ENCODE peak calls at places on chromosomes 4 and X, in nine cellular contexts. One of them, this sample, is unnamed.

GRCh38 chr4:138199568-138200235 is 42.4 kb downstream of the SLC7A11 start:
- DNase-seq in psoas muscle: no peak
- DNase-seq in CD8-positive, alpha-beta T cell: no peak
- DNase-seq in keratinocyte: peak; percentile 49
- DNase-seq in heart left ventricle: no peak
- DNase-seq in left lung: no peak
- DNase-seq in cardiac muscle cell: peak; percentile 32
- DNase-seq in tibial artery: no peak
- DNase-seq in thyroid gland: peak; percentile 38
- DNase-seq in this sample: peak; percentile 7

GRCh38 chrX:130393451-130394074 is 8.1 kb upstream of the GPR119 start:
- DNase-seq in psoas muscle: peak; percentile 18
- DNase-seq in CD8-positive, alpha-beta T cell: no peak
- DNase-seq in keratinocyte: no peak
- DNase-seq in heart left ventricle: no peak
- DNase-seq in left lung: no peak
- DNase-seq in cardiac muscle cell: peak; percentile 58
- DNase-seq in tibial artery: no peak
- DNase-seq in thyroid gland: peak; percentile 43
- DNase-seq in this sample: peak; percentile 13

GRCh38 chr4:7811536-7812190 is 128.0 kb downstream of the AFAP1 start:
- DNase-seq in psoas muscle: peak; percentile 48
- DNase-seq in CD8-positive, alpha-beta T cell: no peak
- DNase-seq in keratinocyte: no peak
- DNase-seq in heart left ventricle: peak; percentile 83
- DNase-seq in left lung: no peak
- DNase-seq in cardiac muscle cell: peak; percentile 82
- DNase-seq in tibial artery: no peak
- DNase-seq in thyroid gland: peak; percentile 68
- DNase-seq in this sample: no peak

GRCh38 chrX:31268359-31268758 is 196.5 kb upstream of the FTHL17 start:
- DNase-seq in psoas muscle: no peak
- DNase-seq in CD8-positive, alpha-beta T cell: no peak
- DNase-seq in keratinocyte: no peak
- DNase-seq in heart left ventricle: no peak
- DNase-seq in left lung: no peak
- DNase-seq in cardiac muscle cell: peak; percentile 40
- DNase-seq in tibial artery: no peak
- DNase-seq in thyroid gland: no peak
- DNase-seq in this sample: no peak

GRCh38 chrX:81412428-81412827 is 210.5 kb downstream of the SH3BGRL start:
- DNase-seq in psoas muscle: no peak
- DNase-seq in CD8-positive, alpha-beta T cell: no peak
- DNase-seq in keratinocyte: no peak
- DNase-seq in heart left ventricle: no peak
- DNase-seq in left lung: no peak
- DNase-seq in cardiac muscle cell: no peak
- DNase-seq in tibial artery: no peak
- DNase-seq in thyroid gland: no peak
- DNase-seq in this sample: no peak

GRCh38 chr4:88457307-88458090 is 580 bp downstream of the HERC5 start:
- DNase-seq in psoas muscle: peak; percentile 57
- DNase-seq in CD8-positive, alpha-beta T cell: peak; percentile 49
- DNase-seq in keratinocyte: no peak
- DNase-seq in heart left ventricle: peak; percentile 74
- DNase-seq in left lung: peak; percentile 91
- DNase-seq in cardiac muscle cell: peak; percentile 25
- DNase-seq in tibial artery: peak; percentile 81
- DNase-seq in thyroid gland: peak; percentile 58
- DNase-seq in this sample: peak; percentile 25

GRCh38 chr4:177229331-177229730 is 80.3 kb upstream of the NEIL3 start:
- DNase-seq in psoas muscle: no peak
- DNase-seq in CD8-positive, alpha-beta T cell: no peak
- DNase-seq in keratinocyte: no peak
- DNase-seq in heart left ventricle: no peak
- DNase-seq in left lung: no peak
- DNase-seq in cardiac muscle cell: peak; percentile 25
- DNase-seq in tibial artery: no peak
- DNase-seq in thyroid gland: no peak
- DNase-seq in this sample: no peak

GRCh38 chr4:25861951-25862410 is 807 bp downstream of the SEL1L3 start:
- DNase-seq in psoas muscle: no peak
- DNase-seq in CD8-positive, alpha-beta T cell: peak; percentile 28
- DNase-seq in keratinocyte: no peak
- DNase-seq in heart left ventricle: no peak
- DNase-seq in left lung: no peak
- DNase-seq in cardiac muscle cell: peak; percentile 46
- DNase-seq in tibial artery: no peak
- DNase-seq in thyroid gland: peak; percentile 32
- DNase-seq in this sample: peak; percentile 15

GRCh38 chrX:39900788-39901170 is 197.0 kb downstream of the BCOR start:
- DNase-seq in psoas muscle: no peak
- DNase-seq in CD8-positive, alpha-beta T cell: no peak
- DNase-seq in keratinocyte: no peak
- DNase-seq in heart left ventricle: no peak
- DNase-seq in left lung: no peak
- DNase-seq in cardiac muscle cell: peak; percentile 7
- DNase-seq in tibial artery: no peak
- DNase-seq in thyroid gland: peak; percentile 28
- DNase-seq in this sample: no peak

GRCh38 chrX:39203427-39203826 is 402.2 kb downstream of the MID1IP1 start:
- DNase-seq in psoas muscle: no peak
- DNase-seq in CD8-positive, alpha-beta T cell: no peak
- DNase-seq in keratinocyte: no peak
- DNase-seq in heart left ventricle: no peak
- DNase-seq in left lung: no peak
- DNase-seq in cardiac muscle cell: no peak
- DNase-seq in tibial artery: no peak
- DNase-seq in thyroid gland: no peak
- DNase-seq in this sample: no peak

GRCh38 chr4:154119317-154119716 is 330.4 kb upstream of the SFRP2 start:
- DNase-seq in psoas muscle: no peak
- DNase-seq in CD8-positive, alpha-beta T cell: no peak
- DNase-seq in keratinocyte: no peak
- DNase-seq in heart left ventricle: no peak
- DNase-seq in left lung: no peak
- DNase-seq in cardiac muscle cell: no peak
- DNase-seq in tibial artery: no peak
- DNase-seq in thyroid gland: no peak
- DNase-seq in this sample: no peak
- H3K4me1 ChIP-seq in psoas muscle: no peaks in the 10 kb centered on the region
- H3K4me1 ChIP-seq in CD8-positive, alpha-beta T cell: no peaks in the 10 kb centered on the region
- H3K4me1 ChIP-seq in keratinocyte: peaks cover 6% of the 10 kb centered on the region
- H3K4me1 ChIP-seq in heart left ventricle: no peaks in the 10 kb centered on the region
- H3K4me1 ChIP-seq in left lung: no peaks in the 10 kb centered on the region
- H3K4me1 ChIP-seq in cardiac muscle cell: no peaks in the 10 kb centered on the region
- H3K4me1 ChIP-seq in tibial artery: no peaks in the 10 kb centered on the region
- H3K4me1 ChIP-seq in thyroid gland: no peaks in the 10 kb centered on the region
- H3K4me1 ChIP-seq in this sample: no peaks in the 10 kb centered on the region

DNA sequence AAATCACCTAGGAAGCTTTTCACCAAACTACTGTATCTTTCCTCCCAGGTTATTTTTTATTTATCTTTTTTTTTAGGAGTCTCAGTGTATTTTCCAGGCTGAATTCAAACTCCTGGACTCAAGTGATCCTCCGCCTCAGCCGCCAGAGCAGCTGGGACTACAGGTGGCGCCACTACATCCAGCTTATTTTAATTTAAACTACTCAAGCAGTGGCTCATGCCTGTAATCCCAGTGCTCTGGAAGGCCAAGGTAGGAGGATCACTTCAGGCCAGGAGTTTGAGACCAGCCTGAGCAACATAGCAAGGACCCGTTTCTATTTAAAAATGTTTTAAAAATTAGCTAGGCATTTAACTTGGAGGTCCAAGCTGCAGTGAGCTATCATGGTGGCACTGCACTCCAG is 37.8 kb downstream of the LEF1 start:
- DNase-seq in psoas muscle: no peak
- DNase-seq in CD8-positive, alpha-beta T cell: no peak
- DNase-seq in keratinocyte: no peak
- DNase-seq in heart left ventricle: no peak
- DNase-seq in left lung: no peak
- DNase-seq in cardiac muscle cell: no peak
- DNase-seq in tibial artery: no peak
- DNase-seq in thyroid gland: no peak
- DNase-seq in this sample: no peak
- TF ChIP-seq CTCF in psoas muscle: no peak
- TF ChIP-seq CTCF in CD8-positive, alpha-beta T cell: no peak
- TF ChIP-seq CTCF in keratinocyte: peak; percentile 48
- TF ChIP-seq CTCF in heart left ventricle: no peak
- TF ChIP-seq CTCF in left lung: no peak
- TF ChIP-seq CTCF in cardiac muscle cell: peak; percentile 22
- TF ChIP-seq CTCF in tibial artery: no peak
- TF ChIP-seq CTCF in thyroid gland: no peak
- TF ChIP-seq CTCF in this sample: no peak

DNA sequence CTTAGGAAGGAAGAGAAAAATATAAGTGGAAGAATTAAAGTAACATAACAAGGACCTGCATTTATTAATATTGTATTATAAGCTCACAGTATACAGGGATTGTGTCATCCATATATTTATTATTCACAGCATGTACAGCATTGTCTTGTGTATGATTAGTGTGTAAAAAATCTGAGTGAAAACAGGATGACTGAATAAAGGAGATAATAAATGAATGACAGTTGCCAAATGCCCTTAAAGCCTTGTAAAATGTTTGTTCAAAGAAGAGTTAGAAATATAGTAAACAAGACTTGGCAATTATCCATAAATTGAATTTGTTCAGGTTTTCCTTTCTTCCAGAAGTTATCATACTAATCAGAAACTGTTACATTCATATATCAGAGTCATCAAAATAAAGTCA is 172.7 kb downstream of the BTC start:
- DNase-seq in psoas muscle: no peak
- DNase-seq in CD8-positive, alpha-beta T cell: no peak
- DNase-seq in keratinocyte: no peak
- DNase-seq in heart left ventricle: no peak
- DNase-seq in left lung: no peak
- DNase-seq in cardiac muscle cell: no peak
- DNase-seq in tibial artery: no peak
- DNase-seq in thyroid gland: no peak
- DNase-seq in this sample: no peak
- H3K4me1 ChIP-seq in psoas muscle: no peaks in the 10 kb centered on the region
- H3K4me1 ChIP-seq in CD8-positive, alpha-beta T cell: no peaks in the 10 kb centered on the region
- H3K4me1 ChIP-seq in keratinocyte: peaks cover 59% of the 10 kb centered on the region
- H3K4me1 ChIP-seq in heart left ventricle: peaks cover 7% of the 10 kb centered on the region
- H3K4me1 ChIP-seq in left lung: peaks cover 20% of the 10 kb centered on the region
- H3K4me1 ChIP-seq in cardiac muscle cell: peaks cover 13% of the 10 kb centered on the region
- H3K4me1 ChIP-seq in tibial artery: no peaks in the 10 kb centered on the region
- H3K4me1 ChIP-seq in thyroid gland: no peaks in the 10 kb centered on the region
- H3K4me1 ChIP-seq in this sample: no peaks in the 10 kb centered on the region

GRCh38 chr4:133084421-133084820 is 64.7 kb upstream of the PCDH10 start:
- DNase-seq in psoas muscle: no peak
- DNase-seq in CD8-positive, alpha-beta T cell: no peak
- DNase-seq in keratinocyte: no peak
- DNase-seq in heart left ventricle: no peak
- DNase-seq in left lung: no peak
- DNase-seq in cardiac muscle cell: no peak
- DNase-seq in tibial artery: no peak
- DNase-seq in thyroid gland: no peak
- DNase-seq in this sample: no peak

GRCh38 chr4:133081246-133081645 is 67.8 kb upstream of the PCDH10 start:
- DNase-seq in psoas muscle: no peak
- DNase-seq in CD8-positive, alpha-beta T cell: no peak
- DNase-seq in keratinocyte: no peak
- DNase-seq in heart left ventricle: no peak
- DNase-seq in left lung: no peak
- DNase-seq in cardiac muscle cell: no peak
- DNase-seq in tibial artery: no peak
- DNase-seq in thyroid gland: no peak
- DNase-seq in this sample: no peak
- TF ChIP-seq CTCF in psoas muscle: no peak
- TF ChIP-seq CTCF in CD8-positive, alpha-beta T cell: no peak
- TF ChIP-seq CTCF in keratinocyte: no peak
- TF ChIP-seq CTCF in heart left ventricle: no peak
- TF ChIP-seq CTCF in left lung: no peak
- TF ChIP-seq CTCF in cardiac muscle cell: no peak
- TF ChIP-seq CTCF in tibial artery: no peak
- TF ChIP-seq CTCF in thyroid gland: no peak
- TF ChIP-seq CTCF in this sample: no peak

GRCh38 chr4:38684951-38685350 is 21.0 kb downstream of the KLF3 start:
- DNase-seq in psoas muscle: no peak
- DNase-seq in CD8-positive, alpha-beta T cell: no peak
- DNase-seq in keratinocyte: no peak
- DNase-seq in heart left ventricle: no peak
- DNase-seq in left lung: no peak
- DNase-seq in cardiac muscle cell: no peak
- DNase-seq in tibial artery: no peak
- DNase-seq in thyroid gland: no peak
- DNase-seq in this sample: no peak
- H3K4me1 ChIP-seq in psoas muscle: peaks cover 31% of the 10 kb centered on the region
- H3K4me1 ChIP-seq in CD8-positive, alpha-beta T cell: peaks cover 63% of the 10 kb centered on the region
- H3K4me1 ChIP-seq in keratinocyte: peaks cover 25% of the 10 kb centered on the region
- H3K4me1 ChIP-seq in heart left ventricle: peaks cover 77% of the 10 kb centered on the region
- H3K4me1 ChIP-seq in left lung: peaks cover 10% of the 10 kb centered on the region
- H3K4me1 ChIP-seq in cardiac muscle cell: no peaks in the 10 kb centered on the region
- H3K4me1 ChIP-seq in tibial artery: peaks cover 34% of the 10 kb centered on the region
- H3K4me1 ChIP-seq in thyroid gland: peaks cover 45% of the 10 kb centered on the region
- H3K4me1 ChIP-seq in this sample: no peaks in the 10 kb centered on the region

GRCh38 chr4:2281575-2282343 is 19.9 kb upstream of the MXD4 start:
- DNase-seq in psoas muscle: peak; percentile 12
- DNase-seq in CD8-positive, alpha-beta T cell: peak; percentile 82
- DNase-seq in keratinocyte: no peak
- DNase-seq in heart left ventricle: peak; percentile 65
- DNase-seq in left lung: peak; percentile 44
- DNase-seq in cardiac muscle cell: no peak
- DNase-seq in tibial artery: no peak
- DNase-seq in thyroid gland: no peak
- DNase-seq in this sample: no peak
- TF ChIP-seq CTCF in psoas muscle: no peak
- TF ChIP-seq CTCF in CD8-positive, alpha-beta T cell: peak; percentile 72
- TF ChIP-seq CTCF in keratinocyte: no peak
- TF ChIP-seq CTCF in heart left ventricle: no peak
- TF ChIP-seq CTCF in left lung: no peak
- TF ChIP-seq CTCF in cardiac muscle cell: peak; percentile 15
- TF ChIP-seq CTCF in tibial artery: no peak
- TF ChIP-seq CTCF in thyroid gland: no peak
- TF ChIP-seq CTCF in this sample: no peak

GRCh38 chr4:152928286-152928685 is 7.8 kb upstream of the FHDC1 start:
- DNase-seq in psoas muscle: no peak
- DNase-seq in CD8-positive, alpha-beta T cell: no peak
- DNase-seq in keratinocyte: no peak
- DNase-seq in heart left ventricle: no peak
- DNase-seq in left lung: no peak
- DNase-seq in cardiac muscle cell: no peak
- DNase-seq in tibial artery: no peak
- DNase-seq in thyroid gland: peak; percentile 70
- DNase-seq in this sample: no peak
- H3K4me1 ChIP-seq in psoas muscle: no peaks in the 10 kb centered on the region
- H3K4me1 ChIP-seq in CD8-positive, alpha-beta T cell: no peaks in the 10 kb centered on the region
- H3K4me1 ChIP-seq in keratinocyte: no peaks in the 10 kb centered on the region
- H3K4me1 ChIP-seq in heart left ventricle: no peaks in the 10 kb centered on the region
- H3K4me1 ChIP-seq in left lung: no peaks in the 10 kb centered on the region
- H3K4me1 ChIP-seq in cardiac muscle cell: no peaks in the 10 kb centered on the region
- H3K4me1 ChIP-seq in tibial artery: no peaks in the 10 kb centered on the region
- H3K4me1 ChIP-seq in thyroid gland: peaks cover 26% of the 10 kb centered on the region
- H3K4me1 ChIP-seq in this sample: no peaks in the 10 kb centered on the region

DNA sequence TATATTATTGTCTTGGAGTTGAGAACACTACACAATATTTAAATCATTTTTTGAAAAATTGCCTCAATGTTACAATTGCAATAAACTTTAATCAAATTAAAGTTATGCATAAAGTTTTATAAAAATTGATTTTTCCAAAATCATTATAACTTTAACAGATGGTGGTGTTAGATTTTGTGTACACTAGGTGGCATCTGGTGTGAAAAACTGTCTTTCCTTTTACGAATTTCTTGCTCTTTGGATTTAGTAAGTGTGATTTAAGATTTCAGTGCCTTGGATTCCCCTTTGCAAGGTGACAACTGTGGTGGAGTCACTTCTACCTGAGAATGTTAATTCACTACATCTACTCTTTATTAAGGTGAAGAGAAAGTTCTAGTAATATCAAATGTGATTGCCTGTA is 91.6 kb downstream of the AREG start:
- DNase-seq in psoas muscle: no peak
- DNase-seq in CD8-positive, alpha-beta T cell: no peak
- DNase-seq in keratinocyte: no peak
- DNase-seq in heart left ventricle: no peak
- DNase-seq in left lung: no peak
- DNase-seq in cardiac muscle cell: peak; percentile 56
- DNase-seq in tibial artery: no peak
- DNase-seq in thyroid gland: no peak
- DNase-seq in this sample: no peak
- TF ChIP-seq CTCF in psoas muscle: no peak
- TF ChIP-seq CTCF in CD8-positive, alpha-beta T cell: no peak
- TF ChIP-seq CTCF in keratinocyte: no peak
- TF ChIP-seq CTCF in heart left ventricle: no peak
- TF ChIP-seq CTCF in left lung: no peak
- TF ChIP-seq CTCF in cardiac muscle cell: peak; percentile 42
- TF ChIP-seq CTCF in tibial artery: no peak
- TF ChIP-seq CTCF in thyroid gland: no peak
- TF ChIP-seq CTCF in this sample: no peak